ENCODE peak calls at places on chromosome 10, in four cellular contexts. W is RWPE1, R is left ventricle myocardium inferior, K is dorsolateral prefrontal cortex. F is an unnamed sample.

GRCh38 chr10:96153065-96153464 is 23.0 kb downstream of the ZNF518A start:
- DNase-seq in W (no peak), R (no peak), K (no peak), F (no peak)

GRCh38 chr10:102514487-102515311 is 10.9 kb downstream of the SUFU start:
- DNase-seq in W (no peak), R (no peak), K (no peak), F (no peak)

GRCh38 chr10:80498833-80499671 is 38.6 kb upstream of the SH2D4B start:
- DNase-seq in W (peak), R (peak), K (peak), F (peak)

GRCh38 chr10:58064714-58065528 is 202.8 kb downstream of the IPMK start:
- DNase-seq in W (peak), R (no peak), K (no peak), F (peak)

GRCh38 chr10:78337646-78338391 is 304.2 kb downstream of the RPS24 start:
- DNase-seq in W (no peak), R (no peak), K (no peak), F (peak)

GRCh38 chr10:103757531-103758293 is 97.7 kb downstream of the SH3PXD2A start:
- DNase-seq in W (peak), R (peak), K (no peak), F (peak)

GRCh38 chr10:78533093-78533492 is 499.4 kb downstream of the RPS24 start:
- DNase-seq in W (no peak), R (no peak), K (no peak), F (no peak)

GRCh38 chr10:100912013-100912608 is 652 bp upstream of the SLF2 start:
- DNase-seq in W (no peak), R (no peak), K (no peak), F (no peak)

GRCh38 chr10:129706523-129706922 is 239.5 kb downstream of the MGMT start:
- DNase-seq in W (no peak), R (no peak), K (no peak), F (no peak)

GRCh38 chr10:93921338-93921737 is 27.6 kb downstream of the SLC35G1 start:
- DNase-seq in W (no peak), R (no peak), K (no peak), F (no peak)

GRCh38 chr10:11639346-11639745 is 27.9 kb upstream of the USP6NL start:
- DNase-seq in W (no peak), R (no peak), K (no peak), F (no peak)

DNA sequence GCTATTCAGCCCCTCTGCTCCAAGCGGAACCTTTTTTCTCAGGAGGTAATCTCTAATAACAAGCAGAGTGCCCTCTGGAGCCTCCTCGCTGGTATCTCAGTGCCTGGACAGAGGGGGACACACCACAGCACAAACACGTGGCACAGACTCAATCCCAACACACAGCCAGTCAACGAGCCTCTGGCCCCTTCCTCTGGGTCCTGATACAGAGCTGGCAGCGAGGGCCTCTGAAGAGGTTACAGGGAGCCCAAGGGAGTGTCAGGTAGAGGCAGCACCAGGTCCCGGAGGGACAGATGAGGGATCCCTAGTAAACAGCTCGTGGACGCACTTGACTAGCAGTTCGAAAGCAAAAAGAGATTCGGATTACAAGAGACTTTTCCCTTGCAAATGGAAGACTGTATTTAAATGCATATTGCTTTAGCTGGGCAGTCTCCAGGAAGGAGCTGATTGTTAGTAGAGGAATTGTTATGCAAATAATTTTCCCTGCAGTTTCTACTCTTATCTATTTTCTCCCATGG is 14.1 kb downstream of the CXCL12 start:
- DNase-seq in W (no peak), R (no peak), K (no peak), F (no peak)
- TF ChIP-seq CTCF in W (no peak), R (peak), K (no peak), F (no peak)

DNA sequence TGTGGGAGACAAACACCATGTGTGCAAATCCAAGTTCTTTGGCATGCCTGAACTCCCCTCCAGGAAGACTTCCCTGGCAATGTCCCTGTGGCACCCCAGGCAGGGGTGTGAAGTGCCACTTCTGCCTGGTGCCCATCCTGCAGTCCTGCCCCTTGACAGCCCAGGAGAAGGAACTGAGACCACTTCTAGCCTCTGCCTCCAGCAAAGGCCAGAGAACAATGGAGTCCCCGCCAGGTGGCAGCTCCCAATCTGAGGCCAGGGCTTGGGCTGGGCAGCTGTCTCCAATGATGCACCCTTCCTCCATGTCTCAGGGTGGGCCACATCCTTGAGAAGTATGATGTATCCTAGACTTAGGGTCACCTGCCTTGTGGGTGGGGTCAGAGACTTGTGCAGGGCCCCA is 5.4 kb downstream of the FXYD4 start:
- DNase-seq in W (no peak), R (no peak), K (no peak), F (no peak)
- TF ChIP-seq CTCF in W (no peak), R (no peak), K (no peak), F (no peak)

GRCh38 chr10:116287906-116288501 is 15.0 kb upstream of the GFRA1 start:
- DNase-seq in W (peak), R (no peak), K (no peak), F (peak)
- TF ChIP-seq CTCF in W (peak), R (peak), K (peak), F (peak)

GRCh38 chr10:64286533-64286932 is 765.3 kb downstream of the REEP3 start:
- DNase-seq in W (no peak), R (no peak), K (peak), F (no peak)
- TF ChIP-seq CTCF in W (no peak), R (no peak), K (no peak), F (no peak)

DNA sequence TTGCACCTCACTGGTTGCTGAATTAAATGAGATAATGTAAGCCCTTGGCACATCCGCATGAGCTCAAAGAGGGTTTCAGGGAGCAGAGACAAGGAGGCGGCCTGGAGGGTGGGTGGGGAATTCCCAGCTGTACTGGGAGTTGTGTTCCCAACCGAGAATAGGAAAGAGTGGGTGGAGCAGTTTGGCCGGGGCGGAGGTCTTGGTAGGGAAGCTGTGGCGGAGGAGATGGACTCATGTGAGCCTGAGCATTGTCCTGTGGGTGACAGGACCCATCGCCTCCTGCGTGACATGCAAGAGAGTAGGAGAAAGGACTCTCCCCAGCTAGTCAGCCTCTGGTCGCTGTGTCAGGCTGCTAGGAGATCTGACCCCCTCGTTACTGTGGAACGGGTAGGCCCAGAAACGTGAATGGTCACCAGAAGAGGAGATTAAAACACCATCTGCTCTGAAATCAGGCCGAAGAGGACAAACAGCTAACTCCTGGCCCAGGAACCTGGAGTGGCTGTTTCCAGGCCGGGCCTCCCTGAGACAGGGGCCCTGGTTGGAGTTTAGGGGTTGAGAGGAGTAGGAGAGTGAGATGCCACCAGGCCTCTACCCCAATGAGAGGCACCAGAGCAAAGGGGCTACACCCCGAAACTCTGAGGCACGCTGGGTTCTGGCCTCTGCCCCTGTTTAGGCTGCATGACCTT is 40.8 kb upstream of the SAMD8 start:
- DNase-seq in W (no peak), R (peak), K (no peak), F (no peak)
- TF ChIP-seq CTCF in W (no peak), R (no peak), K (no peak), F (no peak)

GRCh38 chr10:50574305-50574704 is 49.5 kb downstream of the SGMS1 start:
- DNase-seq in W (no peak), R (no peak), K (no peak), F (no peak)
- TF ChIP-seq CTCF in W (no peak), R (peak), K (no peak), F (peak)

GRCh38 chr10:62437696-62438095 is 63.5 kb downstream of the ZNF365 start:
- DNase-seq in W (peak), R (no peak), K (no peak), F (peak)

GRCh38 chr10:62433181-62433692 is 59.1 kb downstream of the ZNF365 start:
- DNase-seq in W (peak), R (peak), K (peak), F (peak)

GRCh38 chr10:62430881-62431280 is 56.7 kb downstream of the ZNF365 start:
- DNase-seq in W (no peak), R (no peak), K (no peak), F (no peak)

GRCh38 chr10:62433901-62434300 is 59.7 kb downstream of the ZNF365 start:
- DNase-seq in W (no peak), R (no peak), K (no peak), F (no peak)
- TF ChIP-seq CTCF in W (no peak), R (no peak), K (no peak), F (no peak)

GRCh38 chr10:61901829-61902447 is 439 bp downstream of the ARID5B start:
- DNase-seq in W (no peak), R (no peak), K (no peak), F (no peak)

GRCh38 chr10:61903184-61903990 is 1.9 kb downstream of the ARID5B start:
- DNase-seq in W (peak), R (peak), K (peak), F (peak)

GRCh38 chr10:61900829-61901783 is at the start of gene ARID5B:
- DNase-seq in W (peak), R (no peak), K (peak), F (peak)

GRCh38 chr10:61903991-61904350 is 2.5 kb downstream of the ARID5B start:
- DNase-seq in W (no peak), R (no peak), K (no peak), F (no peak)

GRCh38 chr10:61902448-61903183 is 1.1 kb downstream of the ARID5B start:
- DNase-seq in W (peak), R (peak), K (peak), F (peak)
- TF ChIP-seq CTCF in W (peak), R (no peak), K (peak), F (no peak)

F was measured in HFFc6.